ENCODE peak calls at places on chromosome 10, in seven cellular contexts. One of them, this sample, is unnamed.
A peak's percentile ranks its signal among the peaks of the same experiment; 100 is the strongest.

GRCh38 chr10:63424576-63424975 is 41.2 kb downstream of the JMJD1C start:
- DNase-seq in activated T-cell treated with anti-CD3 and anti-CD28 coated beads for 1 hour: no peak
- DNase-seq in epithelial cell of prostate: no peak
- DNase-seq in glutamatergic neuron: no peak
- DNase-seq in T-cell: no peak
- DNase-seq in hippocampal formation: no peak
- DNase-seq in smooth muscle cell of the brain vasculature: no peak
- DNase-seq in this sample: no peak

GRCh38 chr10:80501381-80501912 is 36.3 kb upstream of the SH2D4B start:
- DNase-seq in activated T-cell treated with anti-CD3 and anti-CD28 coated beads for 1 hour: no peak
- DNase-seq in smooth muscle cell of the brain vasculature: no peak
- DNase-seq in epithelial cell of prostate: no peak
- DNase-seq in T-cell: no peak
- DNase-seq in hippocampal formation: no peak
- DNase-seq in glutamatergic neuron: no peak
- DNase-seq in this sample: no peak

GRCh38 chr10:14487511-14487909 is 156.8 kb upstream of the FRMD4A start:
- DNase-seq in hippocampal formation: no peak
- DNase-seq in activated T-cell treated with anti-CD3 and anti-CD28 coated beads for 1 hour: no peak
- DNase-seq in glutamatergic neuron: no peak
- DNase-seq in T-cell: no peak
- DNase-seq in epithelial cell of prostate: no peak
- DNase-seq in smooth muscle cell of the brain vasculature: no peak
- DNase-seq in this sample: no peak

GRCh38 chr10:18100664-18101063 is 39.6 kb upstream of the CACNB2 start:
- DNase-seq in epithelial cell of prostate: no peak
- DNase-seq in hippocampal formation: no peak
- DNase-seq in T-cell: no peak
- DNase-seq in activated T-cell treated with anti-CD3 and anti-CD28 coated beads for 1 hour: no peak
- DNase-seq in smooth muscle cell of the brain vasculature: no peak
- DNase-seq in glutamatergic neuron: no peak
- DNase-seq in this sample: no peak

GRCh38 chr10:52883996-52884871 is 111.7 kb upstream of the MBL2 start:
- DNase-seq in smooth muscle cell of the brain vasculature: no peak
- DNase-seq in hippocampal formation: peak; percentile 62
- DNase-seq in epithelial cell of prostate: peak; percentile 96
- DNase-seq in glutamatergic neuron: peak; percentile 40
- DNase-seq in activated T-cell treated with anti-CD3 and anti-CD28 coated beads for 1 hour: no peak
- DNase-seq in T-cell: no peak
- DNase-seq in this sample: no peak

GRCh38 chr10:31618541-31619291 is 299.7 kb downstream of the ZEB1 start:
- DNase-seq in hippocampal formation: no peak
- DNase-seq in epithelial cell of prostate: no peak
- DNase-seq in glutamatergic neuron: no peak
- DNase-seq in T-cell: no peak
- DNase-seq in activated T-cell treated with anti-CD3 and anti-CD28 coated beads for 1 hour: no peak
- DNase-seq in smooth muscle cell of the brain vasculature: no peak
- DNase-seq in this sample: no peak

GRCh38 chr10:31599626-31600504 is 280.8 kb downstream of the ZEB1 start:
- DNase-seq in T-cell: no peak
- DNase-seq in activated T-cell treated with anti-CD3 and anti-CD28 coated beads for 1 hour: no peak
- DNase-seq in epithelial cell of prostate: no peak
- DNase-seq in glutamatergic neuron: peak; percentile 37
- DNase-seq in hippocampal formation: peak; percentile 21
- DNase-seq in smooth muscle cell of the brain vasculature: no peak
- DNase-seq in this sample: no peak

GRCh38 chr10:103284170-103284569 is 7.2 kb downstream of the INA start:
- DNase-seq in activated T-cell treated with anti-CD3 and anti-CD28 coated beads for 1 hour: no peak
- DNase-seq in T-cell: no peak
- DNase-seq in epithelial cell of prostate: no peak
- DNase-seq in glutamatergic neuron: no peak
- DNase-seq in smooth muscle cell of the brain vasculature: no peak
- DNase-seq in hippocampal formation: no peak
- DNase-seq in this sample: no peak

GRCh38 chr10:78757542-78757941 is 311.2 kb upstream of the ZMIZ1 start:
- DNase-seq in T-cell: no peak
- DNase-seq in hippocampal formation: no peak
- DNase-seq in activated T-cell treated with anti-CD3 and anti-CD28 coated beads for 1 hour: no peak
- DNase-seq in epithelial cell of prostate: no peak
- DNase-seq in smooth muscle cell of the brain vasculature: no peak
- DNase-seq in glutamatergic neuron: peak; percentile 60
- DNase-seq in this sample: no peak

GRCh38 chr10:69757553-69758309 is 44.0 kb upstream of the COL13A1 start:
- DNase-seq in smooth muscle cell of the brain vasculature: peak; percentile 67
- DNase-seq in hippocampal formation: peak; percentile 11
- DNase-seq in T-cell: no peak
- DNase-seq in epithelial cell of prostate: no peak
- DNase-seq in activated T-cell treated with anti-CD3 and anti-CD28 coated beads for 1 hour: no peak
- DNase-seq in glutamatergic neuron: peak; percentile 30
- DNase-seq in this sample: no peak

GRCh38 chr10:16828731-16829175 is 11.5 kb upstream of the RSU1 start:
- DNase-seq in glutamatergic neuron: no peak
- DNase-seq in hippocampal formation: no peak
- DNase-seq in smooth muscle cell of the brain vasculature: no peak
- DNase-seq in epithelial cell of prostate: no peak
- DNase-seq in T-cell: no peak
- DNase-seq in activated T-cell treated with anti-CD3 and anti-CD28 coated beads for 1 hour: no peak
- DNase-seq in this sample: no peak

GRCh38 chr10:132658546-132659205 is 121.1 kb downstream of the INPP5A start:
- DNase-seq in epithelial cell of prostate: no peak
- DNase-seq in smooth muscle cell of the brain vasculature: no peak
- DNase-seq in hippocampal formation: no peak
- DNase-seq in activated T-cell treated with anti-CD3 and anti-CD28 coated beads for 1 hour: no peak
- DNase-seq in T-cell: no peak
- DNase-seq in glutamatergic neuron: no peak
- DNase-seq in this sample: no peak

GRCh38 chr10:73207883-73208282 is 39.2 kb downstream of the DNAJC9 start:
- DNase-seq in hippocampal formation: no peak
- DNase-seq in activated T-cell treated with anti-CD3 and anti-CD28 coated beads for 1 hour: no peak
- DNase-seq in epithelial cell of prostate: no peak
- DNase-seq in glutamatergic neuron: no peak
- DNase-seq in smooth muscle cell of the brain vasculature: no peak
- DNase-seq in T-cell: no peak
- DNase-seq in this sample: no peak

GRCh38 chr10:128047337-128047736 is 78.9 kb downstream of the MKI67 start:
- DNase-seq in epithelial cell of prostate: peak; percentile 84
- DNase-seq in activated T-cell treated with anti-CD3 and anti-CD28 coated beads for 1 hour: peak; percentile 72
- DNase-seq in hippocampal formation: no peak
- DNase-seq in glutamatergic neuron: no peak
- DNase-seq in T-cell: peak; percentile 83
- DNase-seq in smooth muscle cell of the brain vasculature: no peak
- DNase-seq in this sample: peak; percentile 83

This sample was measured in activated T-helper 2 cell treated with anti-CD3 and anti-CD28 coated beads, Interferon-gamma antibody, Interleukin-2, Interleukin-4, amounts not matched to agents 10 μg/mL and 5 μg/mL and 100 μg/mL, durations not matched to agents 14 hours and 24 hours and 36 hours.